ENCODE peak calls at places on chromosomes 13 and 19, in ten cellular contexts. One of them, this sample, is unnamed.

GRCh38 chr19:45767881-45768643 is 990 bp downstream of the SIX5 start:
- DNase-seq in BE2C: no peak
- DNase-seq in AG04450: no peak
- DNase-seq in neural progenitor cell: peak; percentile 83
- DNase-seq in H9: peak; percentile 71
- DNase-seq in ascending aorta: no peak
- DNase-seq in Peyer's patch: peak; percentile 72
- DNase-seq in psoas muscle: peak; percentile 88
- DNase-seq in fibroblast of lung: peak; percentile 69
- DNase-seq in fibroblast of pulmonary artery: peak; percentile 73
- DNase-seq in this sample: peak; percentile 80

GRCh38 chr19:30171795-30172642 is 200.2 kb upstream of the ZNF536 start:
- DNase-seq in Peyer's patch: no peak
- DNase-seq in neural progenitor cell: no peak
- DNase-seq in H9: no peak
- DNase-seq in psoas muscle: no peak
- DNase-seq in fibroblast of pulmonary artery: no peak
- DNase-seq in AG04450: no peak
- DNase-seq in ascending aorta: no peak
- DNase-seq in BE2C: no peak
- DNase-seq in fibroblast of lung: no peak
- DNase-seq in this sample: no peak

GRCh38 chr19:23305555-23305954 is 55.4 kb upstream of the ZNF724 start:
- DNase-seq in fibroblast of pulmonary artery: no peak
- DNase-seq in Peyer's patch: no peak
- DNase-seq in BE2C: no peak
- DNase-seq in neural progenitor cell: no peak
- DNase-seq in ascending aorta: no peak
- DNase-seq in psoas muscle: no peak
- DNase-seq in fibroblast of lung: no peak
- DNase-seq in H9: no peak
- DNase-seq in AG04450: no peak
- DNase-seq in this sample: no peak

GRCh38 chr19:42091300-42092266 is 15.6 kb downstream of the ZNF574 start:
- DNase-seq in BE2C: peak; percentile 71
- DNase-seq in fibroblast of pulmonary artery: peak; percentile 69
- DNase-seq in Peyer's patch: peak; percentile 64
- DNase-seq in H9: no peak
- DNase-seq in neural progenitor cell: no peak
- DNase-seq in AG04450: no peak
- DNase-seq in ascending aorta: no peak
- DNase-seq in psoas muscle: no peak
- DNase-seq in fibroblast of lung: peak; percentile 59
- DNase-seq in this sample: peak; percentile 68

GRCh38 chr13:26011996-26012688 is 39.7 kb downstream of the SHISA2 start:
- DNase-seq in fibroblast of lung: no peak
- DNase-seq in ascending aorta: no peak
- DNase-seq in BE2C: no peak
- DNase-seq in Peyer's patch: peak; percentile 56
- DNase-seq in psoas muscle: no peak
- DNase-seq in neural progenitor cell: no peak
- DNase-seq in H9: no peak
- DNase-seq in AG04450: no peak
- DNase-seq in fibroblast of pulmonary artery: peak; percentile 6
- DNase-seq in this sample: no peak

GRCh38 chr13:89695343-89696257 is 1651.9 kb upstream of the MIR17HG start:
- DNase-seq in BE2C: peak; percentile 64
- DNase-seq in neural progenitor cell: peak; percentile 60
- DNase-seq in psoas muscle: no peak
- DNase-seq in fibroblast of lung: peak; percentile 74
- DNase-seq in AG04450: peak; percentile 6
- DNase-seq in Peyer's patch: no peak
- DNase-seq in fibroblast of pulmonary artery: peak; percentile 70
- DNase-seq in H9: peak; percentile 46
- DNase-seq in ascending aorta: no peak
- DNase-seq in this sample: peak; percentile 66

GRCh38 chr19:1154731-1155351 is 19.2 kb downstream of the SBNO2 start:
- DNase-seq in BE2C: peak; percentile 78
- DNase-seq in Peyer's patch: peak; percentile 90
- DNase-seq in ascending aorta: peak; percentile 76
- DNase-seq in AG04450: peak; percentile 60
- DNase-seq in neural progenitor cell: no peak
- DNase-seq in H9: no peak
- DNase-seq in psoas muscle: peak; percentile 96
- DNase-seq in fibroblast of pulmonary artery: peak; percentile 95
- DNase-seq in fibroblast of lung: peak; percentile 90
- DNase-seq in this sample: peak; percentile 97

GRCh38 chr13:78028960-78029359 is 110.3 kb upstream of the EDNRB start:
- DNase-seq in fibroblast of lung: no peak
- DNase-seq in Peyer's patch: no peak
- DNase-seq in AG04450: no peak
- DNase-seq in fibroblast of pulmonary artery: no peak
- DNase-seq in neural progenitor cell: no peak
- DNase-seq in psoas muscle: no peak
- DNase-seq in BE2C: no peak
- DNase-seq in ascending aorta: no peak
- DNase-seq in H9: no peak
- DNase-seq in this sample: no peak

GRCh38 chr19:46201413-46202310 is 27.9 kb upstream of the IGFL1 start:
- DNase-seq in fibroblast of lung: no peak
- DNase-seq in fibroblast of pulmonary artery: no peak
- DNase-seq in psoas muscle: no peak
- DNase-seq in neural progenitor cell: no peak
- DNase-seq in H9: no peak
- DNase-seq in BE2C: peak; percentile 76
- DNase-seq in ascending aorta: no peak
- DNase-seq in AG04450: no peak
- DNase-seq in Peyer's patch: no peak
- DNase-seq in this sample: peak; percentile 75

DNA sequence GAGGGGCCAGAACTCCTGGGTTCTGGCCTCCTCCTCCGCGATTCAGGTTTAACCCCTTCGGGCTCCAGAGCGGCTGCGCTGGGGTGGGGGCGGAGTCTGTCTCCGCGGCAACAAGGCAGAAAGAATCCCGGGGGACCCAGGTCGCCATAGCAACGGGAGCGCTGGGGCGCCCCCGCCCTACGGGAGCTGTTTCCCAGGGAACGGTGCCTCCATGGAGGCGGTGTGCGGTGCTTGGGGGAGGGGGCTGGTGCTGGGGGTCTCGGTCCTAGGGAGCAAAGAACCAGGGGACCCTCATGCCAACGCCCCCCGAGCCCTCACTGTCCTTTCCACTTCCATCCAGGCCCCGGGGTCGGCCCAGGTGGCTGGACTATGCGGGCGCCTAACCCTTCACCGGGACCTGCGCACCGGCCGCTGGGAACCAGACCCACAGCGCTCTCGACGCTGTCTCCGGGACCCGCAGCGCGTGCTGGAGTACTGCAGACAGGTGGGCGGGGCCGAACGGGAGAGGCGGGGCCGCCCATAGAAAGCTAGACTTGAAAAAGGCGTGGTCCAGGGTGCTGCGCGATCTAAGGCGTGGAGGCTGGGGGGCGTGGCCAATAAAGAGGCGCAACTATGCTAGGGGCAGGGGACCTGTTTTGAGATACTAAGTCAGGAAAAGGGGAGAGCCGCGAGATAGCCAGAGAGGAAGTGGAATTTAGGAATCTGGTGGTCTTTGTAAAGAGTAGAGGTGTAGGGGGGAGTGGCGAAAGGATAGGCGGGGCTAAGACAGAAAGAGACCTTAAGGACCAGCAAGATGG is 1.2 kb downstream of the APLP1 start:
- DNase-seq in ascending aorta: peak; percentile 17
- DNase-seq in BE2C: peak; percentile 99
- DNase-seq in AG04450: no peak
- DNase-seq in H9: peak; percentile 97
- DNase-seq in fibroblast of pulmonary artery: peak; percentile 60
- DNase-seq in neural progenitor cell: peak; percentile 99
- DNase-seq in psoas muscle: peak; percentile 69
- DNase-seq in fibroblast of lung: peak; percentile 42
- DNase-seq in Peyer's patch: peak; percentile 83
- DNase-seq in this sample: no peak
- TF ChIP-seq CTCF in ascending aorta: no peak
- TF ChIP-seq CTCF in BE2C: no peak
- TF ChIP-seq CTCF in AG04450: no peak
- TF ChIP-seq CTCF in H9: no peak
- TF ChIP-seq CTCF in fibroblast of pulmonary artery: no peak
- TF ChIP-seq CTCF in neural progenitor cell: no peak
- TF ChIP-seq CTCF in psoas muscle: no peak
- TF ChIP-seq CTCF in fibroblast of lung: no peak
- TF ChIP-seq CTCF in Peyer's patch: no peak
- TF ChIP-seq CTCF in this sample: no peak

GRCh38 chr13:112213467-112214245 is 146.7 kb downstream of the SOX1 start:
- DNase-seq in fibroblast of lung: no peak
- DNase-seq in Peyer's patch: peak; percentile 72
- DNase-seq in ascending aorta: no peak
- DNase-seq in psoas muscle: no peak
- DNase-seq in BE2C: no peak
- DNase-seq in AG04450: no peak
- DNase-seq in neural progenitor cell: no peak
- DNase-seq in fibroblast of pulmonary artery: no peak
- DNase-seq in H9: no peak
- DNase-seq in this sample: no peak
- TF ChIP-seq CTCF in fibroblast of lung: no peak
- TF ChIP-seq CTCF in Peyer's patch: no peak
- TF ChIP-seq CTCF in ascending aorta: no peak
- TF ChIP-seq CTCF in psoas muscle: no peak
- TF ChIP-seq CTCF in BE2C: no peak
- TF ChIP-seq CTCF in AG04450: no peak
- TF ChIP-seq CTCF in neural progenitor cell: no peak
- TF ChIP-seq CTCF in fibroblast of pulmonary artery: no peak
- TF ChIP-seq CTCF in H9: peak; percentile 12
- TF ChIP-seq CTCF in this sample: no peak

DNA sequence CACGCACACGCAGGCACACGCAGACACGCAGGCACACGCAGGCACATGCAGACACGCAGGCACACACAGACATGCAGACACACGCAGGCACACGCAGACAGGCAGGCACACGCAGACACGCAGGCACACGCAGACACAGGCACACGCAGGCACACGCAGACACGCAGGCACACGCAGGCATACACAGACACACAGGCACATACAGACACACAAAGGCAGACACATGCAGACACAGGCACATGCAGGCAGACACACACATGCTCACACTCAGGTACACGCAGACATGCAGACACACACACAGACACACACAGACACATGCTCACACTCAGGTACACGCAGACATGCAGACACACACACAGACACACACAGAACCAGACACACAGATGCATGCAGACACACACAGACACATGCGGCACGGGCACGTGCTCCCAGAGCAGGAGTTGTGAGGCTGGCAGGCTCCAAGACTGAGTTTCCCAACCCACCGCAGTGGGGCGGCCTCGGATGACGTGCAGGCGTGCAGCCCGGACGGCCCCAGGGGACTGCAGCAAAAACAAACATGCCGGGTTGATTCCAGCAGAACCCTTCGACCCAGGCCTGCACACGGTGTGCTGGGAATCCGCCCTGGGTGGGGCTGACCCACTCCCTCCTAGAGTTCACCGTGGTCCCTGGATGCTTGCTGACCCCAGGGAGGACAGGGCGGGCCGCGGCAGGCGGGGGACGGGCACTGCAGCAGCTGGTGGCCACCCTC is 100.0 kb downstream of the GADD45B start:
- DNase-seq in fibroblast of pulmonary artery: peak; percentile 85
- DNase-seq in fibroblast of lung: peak; percentile 91
- DNase-seq in H9: no peak
- DNase-seq in AG04450: peak; percentile 45
- DNase-seq in neural progenitor cell: no peak
- DNase-seq in ascending aorta: peak; percentile 78
- DNase-seq in BE2C: peak; percentile 73
- DNase-seq in psoas muscle: peak; percentile 94
- DNase-seq in Peyer's patch: peak; percentile 64
- DNase-seq in this sample: peak; percentile 59
- TF ChIP-seq CTCF in fibroblast of pulmonary artery: no peak
- TF ChIP-seq CTCF in fibroblast of lung: no peak
- TF ChIP-seq CTCF in H9: no peak
- TF ChIP-seq CTCF in AG04450: no peak
- TF ChIP-seq CTCF in neural progenitor cell: no peak
- TF ChIP-seq CTCF in ascending aorta: no peak
- TF ChIP-seq CTCF in BE2C: no peak
- TF ChIP-seq CTCF in psoas muscle: no peak
- TF ChIP-seq CTCF in Peyer's patch: no peak
- TF ChIP-seq CTCF in this sample: no peak

GRCh38 chr19:48295458-48295857 is 25.6 kb downstream of the ZNF114 start:
- DNase-seq in BE2C: no peak
- DNase-seq in AG04450: no peak
- DNase-seq in Peyer's patch: no peak
- DNase-seq in neural progenitor cell: no peak
- DNase-seq in psoas muscle: no peak
- DNase-seq in fibroblast of pulmonary artery: no peak
- DNase-seq in ascending aorta: no peak
- DNase-seq in H9: no peak
- DNase-seq in fibroblast of lung: no peak
- DNase-seq in this sample: no peak

GRCh38 chr19:48287748-48288147 is 17.9 kb downstream of the ZNF114 start:
- DNase-seq in AG04450: no peak
- DNase-seq in psoas muscle: no peak
- DNase-seq in fibroblast of pulmonary artery: no peak
- DNase-seq in Peyer's patch: no peak
- DNase-seq in ascending aorta: no peak
- DNase-seq in H9: no peak
- DNase-seq in neural progenitor cell: no peak
- DNase-seq in BE2C: no peak
- DNase-seq in fibroblast of lung: no peak
- DNase-seq in this sample: no peak

GRCh38 chr19:48290923-48291700 is 21.2 kb downstream of the ZNF114 start:
- DNase-seq in neural progenitor cell: peak; percentile 88
- DNase-seq in Peyer's patch: peak; percentile 84
- DNase-seq in fibroblast of pulmonary artery: peak; percentile 85
- DNase-seq in AG04450: no peak
- DNase-seq in H9: peak; percentile 88
- DNase-seq in ascending aorta: no peak
- DNase-seq in fibroblast of lung: peak; percentile 84
- DNase-seq in psoas muscle: peak; percentile 91
- DNase-seq in BE2C: peak; percentile 77
- DNase-seq in this sample: peak; percentile 79

GRCh38 chr19:48292798-48293197 is 22.9 kb downstream of the ZNF114 start:
- DNase-seq in psoas muscle: no peak
- DNase-seq in AG04450: no peak
- DNase-seq in fibroblast of lung: peak; percentile 47
- DNase-seq in fibroblast of pulmonary artery: peak; percentile 80
- DNase-seq in BE2C: no peak
- DNase-seq in Peyer's patch: no peak
- DNase-seq in H9: no peak
- DNase-seq in ascending aorta: no peak
- DNase-seq in neural progenitor cell: no peak
- DNase-seq in this sample: peak; percentile 83

DNA sequence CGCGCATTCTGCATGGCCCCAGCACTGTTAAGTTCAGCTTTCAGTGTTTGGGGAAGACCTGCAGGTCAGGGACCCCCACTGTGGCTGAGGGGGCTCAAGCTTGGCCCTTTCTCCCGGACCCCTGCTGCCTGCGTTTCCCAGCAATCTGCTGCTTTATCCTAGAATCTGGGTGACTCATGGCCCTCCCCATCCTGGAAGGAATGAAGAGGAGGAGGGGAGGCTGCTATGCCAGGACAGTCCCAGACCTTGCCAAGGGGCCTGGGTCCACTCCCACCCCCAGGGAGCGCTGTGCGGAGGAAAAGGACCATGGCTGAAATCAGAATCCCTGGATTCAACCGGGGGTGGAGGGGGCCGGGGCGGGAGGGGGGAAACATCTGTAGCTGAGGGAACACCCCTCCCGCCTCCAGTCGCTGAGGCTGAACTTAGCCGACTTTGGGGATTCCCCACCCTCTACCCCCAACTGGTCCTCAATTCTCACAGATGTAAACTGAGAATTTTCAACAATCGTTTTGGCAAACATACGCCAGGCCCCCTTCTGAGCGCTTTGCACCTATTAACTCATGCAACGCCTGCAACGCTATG is 20.6 kb downstream of the ZNF114 start:
- DNase-seq in Peyer's patch: no peak
- DNase-seq in fibroblast of pulmonary artery: peak; percentile 29
- DNase-seq in BE2C: peak; percentile 58
- DNase-seq in psoas muscle: no peak
- DNase-seq in ascending aorta: no peak
- DNase-seq in AG04450: no peak
- DNase-seq in fibroblast of lung: peak; percentile 26
- DNase-seq in H9: peak; percentile 89
- DNase-seq in neural progenitor cell: peak; percentile 80
- DNase-seq in this sample: peak; percentile 36
- TF ChIP-seq CTCF in Peyer's patch: no peak
- TF ChIP-seq CTCF in fibroblast of pulmonary artery: peak; percentile 14
- TF ChIP-seq CTCF in BE2C: peak; percentile 49
- TF ChIP-seq CTCF in psoas muscle: no peak
- TF ChIP-seq CTCF in ascending aorta: no peak
- TF ChIP-seq CTCF in AG04450: peak; percentile 37
- TF ChIP-seq CTCF in fibroblast of lung: peak; percentile 27
- TF ChIP-seq CTCF in H9: peak; percentile 68
- TF ChIP-seq CTCF in neural progenitor cell: peak; percentile 53
- TF ChIP-seq CTCF in this sample: no peak